ENCODE peak calls at places on chromosomes 7 and 10, in four cellular contexts. T is mucosa of descending colon, M is pancreas, R is neural crest cell. C is an unnamed sample.

GRCh38 chr10:89419548-89419947 is 5.2 kb downstream of the IFIT5 start:
- DNase-seq in M (no peak), R (no peak), T (no peak), C (no peak)

GRCh38 chr10:75295901-75296441 is 60.2 kb upstream of the COMTD1 start:
- DNase-seq in M (peak), T (no peak), R (no peak), C (peak)

GRCh38 chr7:98276241-98276761 is 5.2 kb upstream of the BRI3 start:
- DNase-seq in T (no peak), R (no peak), M (no peak), C (no peak)

GRCh38 chr7:97771576-97771975 is 39.7 kb downstream of the TAC1 start:
- DNase-seq in T (no peak), M (no peak), R (no peak), C (no peak)

GRCh38 chr7:66629222-66629658 is 559 bp downstream of the KCTD7 start:
- DNase-seq in M (no peak), T (no peak), R (no peak), C (peak)

GRCh38 chr7:137944168-137944567 is 57.7 kb downstream of the CREB3L2 start:
- DNase-seq in M (no peak), R (no peak), T (no peak), C (no peak)

GRCh38 chr10:109475704-109476103 is 447.6 kb downstream of the XPNPEP1 start:
- DNase-seq in R (no peak), T (no peak), M (no peak), C (no peak)

GRCh38 chr10:93703066-93703465 is 674 bp upstream of the FRA10AC1 start:
- DNase-seq in T (no peak), M (no peak), R (no peak), C (no peak)

GRCh38 chr10:64976150-64976549 is 1454.9 kb downstream of the REEP3 start:
- DNase-seq in R (no peak), T (no peak), M (no peak), C (no peak)

GRCh38 chr10:72099054-72099921 is 10.9 kb upstream of the SPOCK2 start:
- DNase-seq in R (no peak), M (no peak), T (no peak), C (no peak)

GRCh38 chr10:124425227-124425962 is 6.7 kb upstream of the OAT start:
- DNase-seq in R (no peak), M (no peak), T (no peak), C (no peak)

GRCh38 chr7:120725376-120726039 is 132.4 kb downstream of the TSPAN12 start:
- DNase-seq in T (no peak), M (no peak), R (no peak), C (no peak)

GRCh38 chr10:70822421-70822820 is 6.7 kb downstream of the SGPL1 start:
- DNase-seq in M (no peak), T (no peak), R (no peak), C (no peak)

GRCh38 chr7:158868754-158869410 is 12.5 kb downstream of the DYNC2I1 start:
- DNase-seq in M (no peak), T (no peak), R (no peak), C (no peak)

C was measured in lower leg skin.